ENCODE peak calls at places on chromosomes 2 and 18, in seven cellular contexts. J is PC-3, I is hepatocyte, G is H9, Y is endothelial cell of umbilical vein, O is neural progenitor cell, W is trophoblast cell. L is an unnamed sample.

GRCh38 chr2:237459741-237460174 is 27.3 kb upstream of the MLPH start:
- DNase-seq in J (peak; percentile 74), I (no peak), G (no peak), Y (peak; percentile 51), O (no peak), W (no peak), L (peak; percentile 93)

GRCh38 chr2:36618381-36618780 is 20.4 kb upstream of the FEZ2 start:
- DNase-seq in J (peak; percentile 79), I (peak; percentile 69), G (peak; percentile 88), Y (peak; percentile 83), O (peak; percentile 79), W (peak; percentile 82), L (peak; percentile 70)

GRCh38 chr2:56151841-56152240 is 31.9 kb upstream of the CCDC85A start:
- DNase-seq in J (no peak), I (no peak), G (no peak), Y (no peak), O (no peak), W (no peak), L (no peak)

GRCh38 chr2:64932327-64933216 is 56.6 kb upstream of the SLC1A4 start:
- DNase-seq in J (no peak), I (no peak), G (no peak), Y (no peak), O (no peak), W (no peak), L (no peak)

GRCh38 chr2:200778038-200778437 is 33.7 kb upstream of the BZW1 start:
- DNase-seq in J (peak; percentile 52), I (no peak), G (no peak), Y (peak; percentile 76), O (no peak), W (peak; percentile 36), L (peak; percentile 43)

GRCh38 chr2:2861666-2862240 is 515.9 kb downstream of the EIPR1 start:
- DNase-seq in J (no peak), I (no peak), G (no peak), Y (no peak), O (no peak), W (no peak), L (no peak)

GRCh38 chr18:55464581-55464980 is 123.4 kb downstream of the TCF4 start:
- DNase-seq in J (no peak), I (no peak), G (no peak), Y (no peak), O (no peak), W (no peak), L (no peak)

GRCh38 chr2:241257419-241258032 is 57.9 kb downstream of the HDLBP start:
- DNase-seq in J (no peak), I (no peak), G (no peak), Y (no peak), O (no peak), W (no peak), L (no peak)

GRCh38 chr2:112154246-112155110 is 16.3 kb downstream of the FBLN7 start:
- DNase-seq in J (no peak), I (no peak), G (no peak), Y (no peak), O (no peak), W (no peak), L (no peak)

GRCh38 chr2:197294260-197294659 is 16.3 kb downstream of the ANKRD44 start:
- DNase-seq in J (no peak), I (no peak), G (no peak), Y (no peak), O (no peak), W (no peak), L (no peak)

GRCh38 chr18:70382032-70382431 is 93.2 kb downstream of the SOCS6 start:
- DNase-seq in J (no peak), I (no peak), G (no peak), Y (no peak), O (no peak), W (no peak), L (no peak)

GRCh38 chr2:95699201-95699600 is 107.4 kb downstream of the TRIM43 start:
- DNase-seq in J (no peak), I (no peak), G (no peak), Y (no peak), O (no peak), W (no peak), L (no peak)

GRCh38 chr2:179533875-179534274 is 269.2 kb upstream of the SESTD1 start:
- DNase-seq in J (no peak), I (no peak), G (no peak), Y (no peak), O (no peak), W (no peak), L (no peak)

GRCh38 chr2:99389946-99390345 is 52.8 kb downstream of the EIF5B start:
- DNase-seq in J (no peak), I (no peak), G (no peak), Y (no peak), O (no peak), W (no peak), L (no peak)

GRCh38 chr2:181262782-181263181 is 194.4 kb upstream of the ITGA4 start:
- DNase-seq in J (no peak), I (no peak), G (no peak), Y (no peak), O (no peak), W (no peak), L (no peak)

GRCh38 chr2:144211826-144212225 is 308.1 kb downstream of the ZEB2 start:
- DNase-seq in J (no peak), I (no peak), G (no peak), Y (no peak), O (no peak), W (no peak), L (no peak)

GRCh38 chr2:45345331-45346305 is 265.4 kb downstream of the SRBD1 start:
- DNase-seq in J (no peak), I (no peak), G (no peak), Y (no peak), O (no peak), W (no peak), L (no peak)

GRCh38 chr2:236960516-236960915 is 125.2 kb upstream of the COPS8 start:
- DNase-seq in J (no peak), I (no peak), G (no peak), Y (no peak), O (no peak), W (no peak), L (no peak)

GRCh38 chr18:79775441-79776221 is 22.1 kb upstream of the KCNG2 start:
- DNase-seq in J (no peak), I (no peak), G (no peak), Y (no peak), O (no peak), W (no peak), L (no peak)

GRCh38 chr2:28036307-28036706 is 145.8 kb downstream of the BABAM2 start:
- DNase-seq in J (no peak), I (no peak), G (no peak), Y (peak; percentile 48), O (no peak), W (peak; percentile 53), L (no peak)

GRCh38 chr2:195663007-195663406 is 6.0 kb downstream of the SLC39A10 start:
- DNase-seq in J (no peak), I (no peak), G (no peak), Y (no peak), O (no peak), W (no peak), L (no peak)
- H3K79me2 ChIP-seq in J (peaks cover 26% of the 10 kb centered on the region), I (peaks cover 94% of the 10 kb centered on the region), G (peaks cover 26% of the 10 kb centered on the region), Y (peaks cover 47% of the 10 kb centered on the region), O (peaks cover 100% of the 10 kb centered on the region), W (peaks cover 2% of the 10 kb centered on the region), L (peaks cover 66% of the 10 kb centered on the region)

GRCh38 chr2:210475726-210476125 is 833 bp downstream of the LANCL1 start:
- DNase-seq in J (no peak), I (no peak), G (no peak), Y (peak; percentile 3), O (no peak), W (no peak), L (no peak)

GRCh38 chr2:210478661-210479060 is 2.1 kb upstream of the LANCL1 start:
- DNase-seq in J (no peak), I (no peak), G (no peak), Y (no peak), O (no peak), W (no peak), L (no peak)

GRCh38 chr2:210474776-210475175 is 1.8 kb downstream of the LANCL1 start:
- DNase-seq in J (no peak), I (no peak), G (no peak), Y (no peak), O (no peak), W (no peak), L (no peak)

GRCh38 chr2:210477496-210477895 is 937 bp upstream of the LANCL1 start:
- DNase-seq in J (peak; percentile 65), I (peak; percentile 8), G (peak; percentile 56), Y (no peak), O (peak; percentile 53), W (no peak), L (peak; percentile 8)

DNA sequence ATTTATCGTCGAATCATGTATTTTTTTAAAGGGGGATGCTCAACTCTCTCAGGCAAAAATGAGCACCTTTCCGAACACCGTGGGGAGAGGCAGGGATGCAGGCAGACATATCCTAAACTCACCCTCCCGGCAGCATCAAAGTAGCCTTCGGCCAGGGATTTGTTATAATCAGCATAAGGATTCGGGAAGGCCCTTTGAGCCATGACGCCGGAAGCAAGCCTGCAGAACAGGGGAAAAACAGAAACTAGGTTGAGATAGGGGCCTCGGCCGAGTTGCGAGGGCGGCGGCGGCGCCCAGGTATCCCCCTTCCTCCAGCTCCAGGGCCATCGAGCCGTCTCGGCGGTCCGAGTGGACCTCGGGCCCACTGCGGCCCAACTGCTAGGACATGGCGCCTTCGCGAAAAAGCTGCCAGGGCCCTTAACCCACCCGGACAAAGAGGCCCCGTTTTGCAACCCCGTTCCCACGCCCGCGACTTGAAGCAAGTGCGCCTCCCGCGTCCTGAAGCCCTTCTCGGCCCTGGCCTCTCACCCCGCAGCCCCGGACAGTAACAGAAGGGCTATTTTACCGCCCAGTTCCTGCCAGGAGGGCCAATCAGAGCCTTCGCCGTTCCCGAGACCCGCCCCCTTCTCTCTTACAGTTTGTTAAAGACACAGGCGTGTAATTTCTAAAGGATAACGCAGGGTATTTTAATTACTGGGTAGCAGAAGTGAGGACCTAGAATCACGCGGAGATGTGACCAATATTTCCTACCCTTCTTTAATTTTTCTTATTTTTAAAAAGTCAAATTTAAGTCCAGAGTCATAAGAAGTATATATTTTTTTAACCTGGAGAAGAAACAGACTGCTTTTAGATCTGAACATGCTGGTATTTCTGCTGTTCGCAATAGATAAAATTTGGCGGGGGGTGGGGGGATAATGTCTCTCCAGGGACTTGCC is at the start of gene LANCL1:
- DNase-seq in J (peak; percentile 88), I (peak; percentile 92), G (peak; percentile 90), Y (peak; percentile 89), O (peak; percentile 94), W (peak; percentile 90), L (peak; percentile 75)
- H3K79me2 ChIP-seq in J (peaks cover 19% of the 10 kb centered on the region), I (peaks cover 19% of the 10 kb centered on the region), G (no peaks in the 10 kb centered on the region), Y (no peaks in the 10 kb centered on the region), O (peaks cover 35% of the 10 kb centered on the region), W (no peaks in the 10 kb centered on the region), L (peaks cover 12% of the 10 kb centered on the region)

DNA sequence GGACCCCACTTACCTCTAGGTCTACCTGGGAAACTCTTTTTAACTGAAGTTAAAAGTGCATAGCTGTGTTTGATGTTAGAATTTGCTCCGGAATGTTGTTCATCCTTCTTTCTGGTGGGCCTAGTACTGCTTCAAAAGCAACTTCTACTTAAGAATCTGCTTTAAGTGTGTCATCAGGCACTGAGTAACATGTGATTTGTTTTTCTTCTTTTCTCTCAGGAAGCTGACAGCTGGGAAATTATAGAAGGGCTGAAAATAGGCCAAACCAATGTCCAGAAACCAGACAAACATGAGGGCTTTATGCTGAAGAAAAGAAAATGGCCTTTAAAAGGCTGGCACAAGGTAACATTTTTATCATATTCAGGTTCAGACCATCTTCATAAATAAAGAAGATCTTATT is 122.9 kb downstream of the PRKRA start:
- DNase-seq in J (no peak), I (no peak), G (no peak), Y (peak; percentile 75), O (no peak), W (no peak), L (peak; percentile 58)
- H3K79me2 ChIP-seq in J (no peaks in the 10 kb centered on the region), I (no peaks in the 10 kb centered on the region), G (no peaks in the 10 kb centered on the region), Y (no peaks in the 10 kb centered on the region), O (no peaks in the 10 kb centered on the region), W (no peaks in the 10 kb centered on the region), L (no peaks in the 10 kb centered on the region)

GRCh38 chr2:132279344-132279743 is 117.6 kb upstream of the ANKRD30BL start:
- DNase-seq in J (no peak), I (no peak), G (no peak), Y (no peak), O (no peak), W (no peak), L (no peak)
- H3K79me2 ChIP-seq in J (no peaks in the 10 kb centered on the region), I (no peaks in the 10 kb centered on the region), G (no peaks in the 10 kb centered on the region), Y (no peaks in the 10 kb centered on the region), O (no peaks in the 10 kb centered on the region), W (no peaks in the 10 kb centered on the region), L (no peaks in the 10 kb centered on the region)

L was measured in astrocyte.